ENCODE peak calls at places on chromosomes 1 and 21, in five cellular contexts. S, C, F, Z and E are unnamed samples.

GRCh38 chr1:162549001-162549400 is 12.5 kb upstream of the UAP1 start:
- DNase-seq in C (no peak), Z (no peak), S (no peak), F (no peak), E (no peak)

GRCh38 chr1:240658312-240658975 is 46.5 kb upstream of the GREM2 start:
- DNase-seq in F (no peak), S (no peak), Z (no peak), C (no peak), E (no peak)

GRCh38 chr1:206037521-206037920 is 13.8 kb upstream of the CTSE start:
- DNase-seq in Z (no peak), F (no peak), S (no peak), C (no peak), E (no peak)

GRCh38 chr1:10980841-10981727 is 31.4 kb upstream of the TARDBP start:
- DNase-seq in S (no peak), F (peak; percentile 55), C (no peak), Z (peak; percentile 40), E (no peak)

GRCh38 chr21:37008705-37009104 is 2.2 kb downstream of the RIPPLY3 start:
- DNase-seq in C (no peak), F (no peak), Z (no peak), S (no peak), E (no peak)

GRCh38 chr1:44911042-44911441 is 68.0 kb upstream of the PTCH2 start:
- DNase-seq in Z (no peak), S (no peak), C (no peak), F (no peak), E (no peak)

GRCh38 chr1:228275154-228275434 is 67.2 kb downstream of the OBSCN start:
- DNase-seq in C (no peak), Z (no peak), S (no peak), F (no peak), E (no peak)

GRCh38 chr1:231934797-231935196 is 308.2 kb downstream of the DISC1 start:
- DNase-seq in F (no peak), C (no peak), S (no peak), Z (no peak), E (no peak)

GRCh38 chr1:67052741-67053534 is 1.0 kb downstream of the SLC35D1 start:
- DNase-seq in S (peak; percentile 14), Z (peak; percentile 45), F (no peak), C (peak; percentile 28), E (peak; percentile 79)

GRCh38 chr1:14866841-14867626 is 268.5 kb downstream of the KAZN start:
- DNase-seq in F (no peak), S (no peak), Z (no peak), C (no peak), E (no peak)

GRCh38 chr1:157155658-157156057 is 17.5 kb upstream of the ETV3 start:
- DNase-seq in C (no peak), Z (no peak), F (no peak), S (no peak), E (no peak)

GRCh38 chr1:26827663-26828062 is 1.2 kb downstream of the ZDHHC18 start:
- DNase-seq in C (no peak), F (no peak), S (no peak), Z (no peak), E (peak; percentile 73)

GRCh38 chr1:201889092-201889968 is 632 bp downstream of the SHISA4 start:
- DNase-seq in F (no peak), C (no peak), Z (no peak), S (no peak), E (peak; percentile 75)

GRCh38 chr1:162538815-162539431 is 22.6 kb upstream of the UAP1 start:
- DNase-seq in F (no peak), C (no peak), Z (no peak), S (no peak), E (no peak)

GRCh38 chr21:38957575-38958340 is 152.0 kb downstream of the ETS2 start:
- DNase-seq in F (no peak), C (no peak), S (no peak), Z (no peak), E (no peak)

GRCh38 chr1:24298606-24299005 is 20.6 kb upstream of the GRHL3 start:
- DNase-seq in F (no peak), Z (no peak), S (no peak), C (no peak), E (no peak)

GRCh38 chr1:26761217-26761616 is 26.5 kb upstream of the PIGV start:
- DNase-seq in F (no peak), Z (no peak), C (no peak), S (no peak), E (no peak)

DNA sequence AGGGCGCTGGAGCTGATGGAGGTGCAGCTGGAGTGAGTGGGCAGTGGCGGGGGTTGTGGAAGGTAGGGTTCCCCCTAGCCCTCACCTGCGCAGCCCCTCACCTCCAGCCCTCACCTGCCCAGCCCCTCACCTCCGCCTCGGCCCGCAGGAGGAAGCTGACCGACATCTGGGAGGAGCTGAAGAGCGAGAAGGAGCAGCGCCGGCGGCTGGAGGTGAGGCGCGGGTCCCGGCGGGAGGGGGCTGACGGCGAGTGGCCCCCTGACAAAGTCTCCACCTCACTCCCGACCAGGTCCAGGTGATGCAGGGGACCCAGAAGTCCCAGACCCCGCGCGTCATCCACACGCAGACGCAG is 2.7 kb downstream of the EVA1B start:
- DNase-seq in Z (no peak), S (no peak), C (no peak), F (no peak), E (peak; percentile 81)
- TF ChIP-seq POLR2A in Z (no peak), S (no peak), C (no peak), F (no peak), E (no peak)

DNA sequence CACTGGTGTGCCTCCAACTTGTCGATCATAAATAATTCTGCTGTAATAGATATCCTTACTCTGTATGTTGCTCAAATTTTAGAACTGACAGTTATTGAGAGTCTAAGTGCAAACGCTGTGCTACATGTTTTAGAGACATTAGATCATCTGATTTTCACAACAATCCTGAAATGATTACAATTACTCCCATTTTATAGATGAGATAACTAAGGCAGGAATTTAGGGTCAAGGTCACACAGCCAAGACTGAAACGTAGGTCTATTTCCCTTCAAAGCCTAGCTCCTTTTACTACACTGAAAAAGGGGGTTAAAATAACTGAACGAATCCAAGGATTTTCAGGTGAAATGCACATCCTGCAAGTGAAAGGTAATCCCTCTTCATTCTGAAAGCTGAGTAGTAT is 2.7 kb upstream of the DCAF6 start:
- DNase-seq in S (no peak), F (no peak), Z (no peak), C (no peak), E (no peak)
- H3K4me3 ChIP-seq in S (peak overlapping the region; percentile 80), F (peak overlapping the region; percentile 74), Z (no peak overlapping the region), C (peak overlapping the region; percentile 97), E (no peak overlapping the region)

DNA sequence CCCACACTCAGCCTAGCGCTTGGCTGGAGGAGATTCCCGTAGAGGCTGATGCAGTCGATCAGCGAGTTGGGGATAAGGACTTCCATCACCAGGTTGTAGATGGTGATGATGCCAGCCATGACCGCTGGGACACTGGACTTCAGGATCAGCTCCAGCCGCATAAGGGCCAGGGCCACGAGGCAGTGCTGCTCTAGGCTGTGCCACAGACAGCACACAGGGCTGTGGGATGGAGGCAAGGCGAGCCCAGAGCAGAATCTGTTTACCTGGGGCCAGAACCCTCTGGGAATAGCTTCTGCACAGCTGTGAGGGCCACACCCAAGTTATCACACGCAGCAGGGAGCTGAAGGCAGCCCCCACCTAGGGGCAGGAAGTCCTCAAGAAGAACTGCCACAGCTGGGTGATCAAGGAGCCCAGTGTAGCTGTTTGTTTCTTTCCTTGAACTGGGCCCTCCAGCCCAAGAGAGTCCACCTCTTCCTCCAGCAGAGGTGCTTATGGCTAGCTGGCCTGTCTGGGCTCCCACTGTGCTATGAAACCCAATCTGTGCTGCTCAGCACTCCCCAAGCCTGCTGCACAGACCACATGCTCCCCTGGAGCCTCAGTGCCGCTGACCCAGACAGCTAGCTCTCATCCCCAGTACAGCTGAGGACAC is 6.2 kb downstream of the SLC2A1 start:
- DNase-seq in Z (no peak), F (no peak), C (no peak), S (no peak), E (peak; percentile 91)
- TF ChIP-seq POLR2A in Z (no peak), F (no peak), C (no peak), S (no peak), E (no peak)

DNA sequence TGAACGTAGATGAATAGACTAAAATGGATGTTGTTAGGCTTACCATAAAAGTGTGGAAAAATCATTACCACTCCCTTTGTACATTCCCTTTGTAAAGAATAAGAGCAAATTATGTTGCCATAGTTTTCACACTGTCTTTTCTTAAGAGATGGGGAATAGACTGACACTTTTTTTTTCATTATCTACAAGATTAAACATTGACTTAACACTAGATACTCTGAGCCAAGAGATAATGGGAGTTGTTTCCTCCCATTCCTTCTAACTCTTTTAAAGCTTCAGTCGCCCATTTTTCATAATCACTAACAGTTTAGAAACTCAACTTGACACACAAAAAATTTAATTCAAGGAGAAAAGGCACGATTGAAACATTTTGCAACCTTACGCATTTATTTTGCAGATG is 10.1 kb downstream of the AIDA start:
- DNase-seq in S (no peak), C (no peak), Z (no peak), F (no peak), E (no peak)
- H3K4me3 ChIP-seq in S (no peak overlapping the region), C (no peak overlapping the region), Z (no peak overlapping the region), F (no peak overlapping the region), E (no peak overlapping the region)

DNA sequence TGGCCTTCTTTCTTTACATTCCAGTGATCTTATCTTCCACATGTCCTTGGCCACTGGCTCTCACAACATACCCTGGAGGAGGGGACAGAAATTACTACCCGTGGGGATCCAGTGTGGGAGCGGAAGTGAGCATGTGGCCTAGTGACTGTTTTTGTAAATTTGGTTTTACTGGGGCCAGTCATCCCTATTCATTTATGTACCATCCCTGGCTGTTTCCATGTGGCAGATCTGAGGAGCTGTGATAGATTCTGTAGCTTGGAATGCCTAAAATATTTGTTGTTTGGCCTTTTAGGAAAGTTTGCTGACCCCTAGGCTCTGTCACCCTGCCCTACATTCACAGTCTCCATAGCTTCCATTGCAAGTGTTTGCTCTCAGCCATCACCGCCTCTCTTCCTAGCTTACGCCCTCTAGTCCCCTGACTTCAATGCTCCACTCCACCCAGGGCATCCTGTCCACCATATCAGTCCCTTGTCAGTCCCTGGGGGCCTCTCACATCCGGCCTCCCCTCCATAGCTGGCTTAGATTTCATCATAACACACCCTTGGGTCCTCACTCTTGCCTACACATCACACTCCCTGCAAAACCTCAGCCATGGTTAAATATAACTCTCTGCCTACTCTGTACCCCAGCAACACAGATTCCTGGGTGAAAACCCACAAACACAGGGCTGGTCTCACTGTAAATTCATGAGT is 25.8 kb downstream of the DHCR24 start:
- DNase-seq in S (no peak), C (no peak), F (peak; percentile 31), Z (no peak), E (no peak)
- TF ChIP-seq POLR2A in S (no peak), C (no peak), F (no peak), Z (no peak), E (no peak)